ENCODE peak calls at places on chromosomes 2 and 18, in eight cellular contexts. Q is ovary; H is thoracic aorta; G is IMR-90; I is CD8-positive, alpha-beta memory T cell; X is CD8-positive, alpha-beta T cell; C is body of pancreas; U is adipocyte. P is an unnamed sample.
A peak's percentile ranks its signal among the peaks of the same experiment; 100 is the strongest.

GRCh38 chr2:118616432-118616831 is 231.0 kb downstream of the EN1 start:
- DNase-seq in Q (no peak), H (no peak), G (no peak), I (no peak), X (no peak), C (no peak), U (no peak), P (no peak)

GRCh38 chr2:32836961-32837360 is 109.8 kb upstream of the LTBP1 start:
- DNase-seq in Q (no peak), H (no peak), G (no peak), I (no peak), X (no peak), C (no peak), U (no peak), P (peak; percentile 26)

GRCh38 chr2:168635065-168635577 is 167.3 kb upstream of the NOSTRIN start:
- DNase-seq in Q (peak; percentile 57), H (no peak), G (peak; percentile 33), I (no peak), X (no peak), C (peak; percentile 66), U (peak; percentile 55), P (no peak)

GRCh38 chr2:140759431-140760156 is 1371.2 kb downstream of the LRP1B start:
- DNase-seq in Q (no peak), H (no peak), G (no peak), I (no peak), X (no peak), C (no peak), U (no peak), P (no peak)

GRCh38 chr2:218383892-218384519 is 1.9 kb downstream of the SLC11A1 start:
- DNase-seq in Q (peak; percentile 21), H (no peak), G (no peak), I (no peak), X (no peak), C (peak; percentile 28), U (no peak), P (no peak)

GRCh38 chr2:40343904-40344303 is 108.0 kb downstream of the SLC8A1 start:
- DNase-seq in Q (no peak), H (no peak), G (peak; percentile 77), I (no peak), X (no peak), C (no peak), U (peak; percentile 79), P (no peak)

GRCh38 chr18:49021433-49022129 is 70.8 kb upstream of the SMAD7 start:
- DNase-seq in Q (peak; percentile 20), H (no peak), G (peak; percentile 33), I (no peak), X (no peak), C (peak; percentile 79), U (peak; percentile 40), P (peak; percentile 66)

GRCh38 chr2:212337036-212337435 is 201.6 kb downstream of the ERBB4 start:
- DNase-seq in Q (no peak), H (no peak), G (no peak), I (no peak), X (no peak), C (no peak), U (peak; percentile 53), P (no peak)

GRCh38 chr18:13067966-13068365 is 76.8 kb downstream of the CEP192 start:
- DNase-seq in Q (no peak), H (no peak), G (no peak), I (no peak), X (no peak), C (no peak), U (no peak), P (no peak)

GRCh38 chr18:26322892-26323653 is 96.8 kb downstream of the TAF4B start:
- DNase-seq in Q (no peak), H (no peak), G (peak; percentile 56), I (no peak), X (no peak), C (no peak), U (peak; percentile 24), P (no peak)

GRCh38 chr2:127094509-127095366 is 12.2 kb downstream of the BIN1 start:
- DNase-seq in Q (peak; percentile 54), H (no peak), G (peak; percentile 33), I (peak; percentile 42), X (no peak), C (peak; percentile 35), U (peak; percentile 73), P (no peak)

GRCh38 chr2:47086571-47086970 is 68.5 kb downstream of the STPG4 start:
- DNase-seq in Q (no peak), H (no peak), G (no peak), I (no peak), X (no peak), C (peak; percentile 38), U (no peak), P (no peak)

GRCh38 chr2:159897081-159897480 is 99.1 kb upstream of the CD302 start:
- DNase-seq in Q (no peak), H (no peak), G (no peak), I (no peak), X (no peak), C (no peak), U (no peak), P (no peak)

GRCh38 chr2:45886229-45886663 is 234.8 kb downstream of the PRKCE start:
- DNase-seq in Q (no peak), H (no peak), G (no peak), I (no peak), X (no peak), C (no peak), U (no peak), P (no peak)

GRCh38 chr18:35386600-35387366 is 9.6 kb upstream of the ZNF396 start:
- DNase-seq in Q (peak; percentile 68), H (no peak), G (peak; percentile 82), I (peak; percentile 76), X (peak; percentile 18), C (peak; percentile 78), U (peak; percentile 82), P (peak; percentile 45)

GRCh38 chr2:174259981-174260380 is 11.6 kb upstream of the OLA1 start:
- DNase-seq in Q (no peak), H (no peak), G (peak; percentile 85), I (no peak), X (no peak), C (no peak), U (peak; percentile 85), P (no peak)

GRCh38 chr2:176680916-176681315 is 411.7 kb downstream of the MTX2 start:
- DNase-seq in Q (no peak), H (no peak), G (peak; percentile 2), I (no peak), X (no peak), C (no peak), U (peak; percentile 15), P (no peak)

GRCh38 chr2:2664989-2665833 is 334.1 kb upstream of the MYT1L start:
- DNase-seq in Q (no peak), H (peak; percentile 11), G (peak; percentile 86), I (no peak), X (no peak), C (peak; percentile 8), U (no peak), P (no peak)

GRCh38 chr2:28276076-28276618 is 116.5 kb upstream of the FOSL2 start:
- DNase-seq in Q (peak; percentile 21), H (no peak), G (peak; percentile 100), I (no peak), X (no peak), C (no peak), U (peak; percentile 93), P (no peak)

GRCh38 chr2:66364495-66364992 is 70.4 kb upstream of the MEIS1 start:
- DNase-seq in Q (no peak), H (no peak), G (peak; percentile 53), I (no peak), X (no peak), C (peak; percentile 16), U (peak; percentile 55), P (no peak)

GRCh38 chr2:46471-47345 is at the start of gene FAM110C:
- DNase-seq in Q (peak; percentile 85), H (peak; percentile 34), G (no peak), I (peak; percentile 67), X (no peak), C (peak; percentile 93), U (no peak), P (peak; percentile 63)

GRCh38 chr2:240441326-240441992 is 6.0 kb downstream of the GPC1 start:
- DNase-seq in Q (peak; percentile 19), H (no peak), G (no peak), I (no peak), X (no peak), C (no peak), U (no peak), P (no peak)

DNA sequence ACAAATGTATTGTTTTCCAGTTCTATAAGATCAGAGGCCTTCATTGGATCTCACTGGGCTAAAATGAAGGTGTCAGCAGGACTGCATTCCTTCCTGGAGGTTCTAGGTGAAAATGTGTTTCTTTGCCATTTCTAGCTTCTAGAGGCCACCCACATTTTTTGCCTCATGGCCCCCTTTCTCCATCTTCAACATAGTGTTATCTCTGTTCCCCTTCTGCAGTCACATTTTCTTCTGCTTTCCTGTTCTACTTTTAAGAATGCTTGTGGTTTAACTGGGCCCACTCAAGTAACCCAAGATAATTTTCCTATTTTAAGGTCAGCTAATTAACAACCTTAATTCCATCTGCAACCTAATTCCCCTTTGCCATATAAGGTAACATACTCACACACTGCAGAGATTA is 36.1 kb downstream of the METTL21A start:
- DNase-seq in Q (no peak), H (no peak), G (no peak), I (no peak), X (no peak), C (no peak), U (no peak), P (no peak)
- H3K36me3 ChIP-seq in Q (no peaks in the 10 kb centered on the region), H (peaks cover 19% of the 10 kb centered on the region), G (peaks cover 17% of the 10 kb centered on the region), I (peaks cover 17% of the 10 kb centered on the region), X (peaks cover 12% of the 10 kb centered on the region), C (peaks cover 5% of the 10 kb centered on the region), U (peaks cover 60% of the 10 kb centered on the region), P (peaks cover 4% of the 10 kb centered on the region)

GRCh38 chr2:85996591-85996990 is 107.8 kb upstream of the ST3GAL5 start:
- DNase-seq in Q (peak; percentile 13), H (no peak), G (no peak), I (no peak), X (no peak), C (no peak), U (no peak), P (peak; percentile 12)
- H3K4me1 ChIP-seq in Q (peaks cover 33% of the 10 kb centered on the region), H (peaks cover 69% of the 10 kb centered on the region), G (peaks cover 32% of the 10 kb centered on the region), I (peaks cover 72% of the 10 kb centered on the region), X (peaks cover 65% of the 10 kb centered on the region), C (peaks cover 27% of the 10 kb centered on the region), U (peaks cover 63% of the 10 kb centered on the region), P (peaks cover 21% of the 10 kb centered on the region)

GRCh38 chr2:54663424-54664030 is 59.9 kb upstream of the EML6 start:
- DNase-seq in Q (no peak), H (no peak), G (no peak), I (no peak), X (no peak), C (no peak), U (no peak), P (no peak)
- H3K36me3 ChIP-seq in Q (no peaks in the 10 kb centered on the region), H (peaks cover 51% of the 10 kb centered on the region), G (peaks cover 43% of the 10 kb centered on the region), I (peaks cover 65% of the 10 kb centered on the region), X (peaks cover 91% of the 10 kb centered on the region), C (peaks cover 18% of the 10 kb centered on the region), U (peaks cover 87% of the 10 kb centered on the region), P (peaks cover 12% of the 10 kb centered on the region)

DNA sequence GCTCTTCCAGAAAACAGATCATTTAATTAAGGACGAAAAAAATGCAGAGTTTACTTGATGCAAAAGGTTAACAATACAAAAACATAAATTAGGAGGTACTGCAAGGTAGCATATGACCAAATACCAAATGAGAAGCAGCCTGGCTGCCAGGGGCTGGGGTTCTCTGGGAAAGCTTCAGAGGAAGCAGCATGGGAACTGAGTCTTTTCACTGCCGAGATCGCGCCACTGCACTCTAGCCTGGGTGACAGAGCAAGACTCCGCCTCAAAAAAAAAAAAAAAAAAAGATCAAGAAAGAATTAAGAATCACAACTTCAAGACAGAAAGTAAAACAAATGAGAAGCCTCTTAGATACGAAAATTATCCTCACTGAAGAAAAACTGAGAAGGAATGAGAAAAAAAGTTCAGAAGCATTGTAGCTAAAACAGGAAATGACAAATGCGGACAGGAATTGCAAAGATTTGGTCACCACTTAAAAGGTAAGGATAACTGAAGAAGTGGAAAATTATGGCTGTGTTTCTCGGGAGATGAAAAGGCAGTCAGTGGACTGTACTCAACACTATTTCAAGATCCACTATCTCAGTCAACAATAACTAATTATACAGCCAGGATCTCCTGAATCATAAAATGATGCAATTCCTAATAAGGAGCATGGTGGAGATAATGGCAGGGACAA is 4.3 kb downstream of the SEPTIN10 start:
- DNase-seq in Q (no peak), H (no peak), G (peak; percentile 69), I (no peak), X (no peak), C (no peak), U (peak; percentile 65), P (no peak)
- H3K4me1 ChIP-seq in Q (peaks cover 10% of the 10 kb centered on the region), H (peaks cover 70% of the 10 kb centered on the region), G (peaks cover 17% of the 10 kb centered on the region), I (no peaks in the 10 kb centered on the region), X (peaks cover 3% of the 10 kb centered on the region), C (peaks cover 12% of the 10 kb centered on the region), U (peaks cover 49% of the 10 kb centered on the region), P (peaks cover 35% of the 10 kb centered on the region)